ENCODE peak calls at places on chromosomes 3 and 15, in six cellular contexts. One of them, this sample, is unnamed.

GRCh38 chr3:196962930-196963259 is 5.7 kb downstream of the PIGZ start:
- DNase-seq in H1: no peak
- DNase-seq in GM12891: no peak
- DNase-seq in SK-N-SH: no peak
- DNase-seq in HepG2: no peak
- DNase-seq in K562: no peak
- DNase-seq in this sample: no peak

GRCh38 chr3:78337801-78338211 is 1297.9 kb downstream of the ROBO2 start:
- DNase-seq in H1: no peak
- DNase-seq in GM12891: no peak
- DNase-seq in SK-N-SH: no peak
- DNase-seq in HepG2: no peak
- DNase-seq in K562: no peak
- DNase-seq in this sample: no peak

GRCh38 chr3:127064391-127065137 is 81.6 kb downstream of the PLXNA1 start:
- DNase-seq in H1: no peak
- DNase-seq in GM12891: no peak
- DNase-seq in SK-N-SH: no peak
- DNase-seq in HepG2: no peak
- DNase-seq in K562: no peak
- DNase-seq in this sample: no peak

GRCh38 chr15:98799461-98799971 is 151.2 kb downstream of the IGF1R start:
- DNase-seq in H1: no peak
- DNase-seq in GM12891: no peak
- DNase-seq in SK-N-SH: no peak
- DNase-seq in HepG2: peak; percentile 52
- DNase-seq in K562: no peak
- DNase-seq in this sample: no peak

GRCh38 chr3:52978109-52978754 is 67.6 kb downstream of the SFMBT1 start:
- DNase-seq in H1: no peak
- DNase-seq in GM12891: no peak
- DNase-seq in SK-N-SH: no peak
- DNase-seq in HepG2: no peak
- DNase-seq in K562: no peak
- DNase-seq in this sample: no peak

GRCh38 chr3:44048196-44048924 is 193.3 kb upstream of the TOPAZ1 start:
- DNase-seq in H1: no peak
- DNase-seq in GM12891: no peak
- DNase-seq in SK-N-SH: no peak
- DNase-seq in HepG2: no peak
- DNase-seq in K562: no peak
- DNase-seq in this sample: no peak

GRCh38 chr15:36558921-36559320 is 20.5 kb upstream of the CDIN1 start:
- DNase-seq in H1: no peak
- DNase-seq in GM12891: no peak
- DNase-seq in SK-N-SH: no peak
- DNase-seq in HepG2: no peak
- DNase-seq in K562: no peak
- DNase-seq in this sample: no peak

GRCh38 chr3:120642368-120642948 is 39.6 kb downstream of the HGD start:
- DNase-seq in H1: no peak
- DNase-seq in GM12891: no peak
- DNase-seq in SK-N-SH: no peak
- DNase-seq in HepG2: no peak
- DNase-seq in K562: peak; percentile 70
- DNase-seq in this sample: no peak

GRCh38 chr3:114155370-114155821 is 23.5 kb downstream of the DRD3 start:
- DNase-seq in H1: peak; percentile 74
- DNase-seq in GM12891: no peak
- DNase-seq in SK-N-SH: peak; percentile 17
- DNase-seq in HepG2: peak; percentile 21
- DNase-seq in K562: peak; percentile 30
- DNase-seq in this sample: no peak

GRCh38 chr15:50181206-50181982 is 602 bp upstream of the SLC27A2 start:
- DNase-seq in H1: peak; percentile 48
- DNase-seq in GM12891: no peak
- DNase-seq in SK-N-SH: peak; percentile 17
- DNase-seq in HepG2: no peak
- DNase-seq in K562: no peak
- DNase-seq in this sample: no peak

GRCh38 chr15:39426552-39427532 is 154.0 kb upstream of the THBS1 start:
- DNase-seq in H1: no peak
- DNase-seq in GM12891: peak; percentile 30
- DNase-seq in SK-N-SH: peak; percentile 41
- DNase-seq in HepG2: no peak
- DNase-seq in K562: peak; percentile 31
- DNase-seq in this sample: peak; percentile 34

GRCh38 chr3:197749601-197750395 is at the start of gene FYTTD1:
- DNase-seq in H1: peak; percentile 80
- DNase-seq in GM12891: peak; percentile 81
- DNase-seq in SK-N-SH: peak; percentile 96
- DNase-seq in HepG2: peak; percentile 50
- DNase-seq in K562: peak; percentile 94
- DNase-seq in this sample: peak; percentile 76

GRCh38 chr3:107992976-107993684 is 97.7 kb downstream of the CD47 start:
- DNase-seq in H1: no peak
- DNase-seq in GM12891: no peak
- DNase-seq in SK-N-SH: no peak
- DNase-seq in HepG2: no peak
- DNase-seq in K562: no peak
- DNase-seq in this sample: no peak

GRCh38 chr15:25176991-25177954 is 222.5 kb downstream of the SNRPN start:
- DNase-seq in H1: peak; percentile 26
- DNase-seq in GM12891: peak; percentile 11
- DNase-seq in SK-N-SH: peak; percentile 3
- DNase-seq in HepG2: no peak
- DNase-seq in K562: no peak
- DNase-seq in this sample: peak; percentile 16

GRCh38 chr3:47716656-47717055 is 65.0 kb downstream of the SMARCC1 start:
- DNase-seq in H1: no peak
- DNase-seq in GM12891: no peak
- DNase-seq in SK-N-SH: no peak
- DNase-seq in HepG2: no peak
- DNase-seq in K562: no peak
- DNase-seq in this sample: no peak

GRCh38 chr3:132598181-132598580 is 1.1 kb downstream of the ACKR4 start:
- DNase-seq in H1: no peak
- DNase-seq in GM12891: no peak
- DNase-seq in SK-N-SH: no peak
- DNase-seq in HepG2: no peak
- DNase-seq in K562: no peak
- DNase-seq in this sample: no peak

GRCh38 chr3:42819351-42819965 is 10.2 kb downstream of the ACKR2 start:
- DNase-seq in H1: peak; percentile 55
- DNase-seq in GM12891: no peak
- DNase-seq in SK-N-SH: peak; percentile 54
- DNase-seq in HepG2: peak; percentile 78
- DNase-seq in K562: no peak
- DNase-seq in this sample: no peak

GRCh38 chr3:34973586-34973985 is 665.7 kb upstream of the ARPP21 start:
- DNase-seq in H1: no peak
- DNase-seq in GM12891: no peak
- DNase-seq in SK-N-SH: no peak
- DNase-seq in HepG2: no peak
- DNase-seq in K562: no peak
- DNase-seq in this sample: no peak

GRCh38 chr3:143855183-143855582 is 6.9 kb upstream of the SLC9A9 start:
- DNase-seq in H1: no peak
- DNase-seq in GM12891: no peak
- DNase-seq in SK-N-SH: no peak
- DNase-seq in HepG2: no peak
- DNase-seq in K562: no peak
- DNase-seq in this sample: no peak

GRCh38 chr3:157231071-157231470 is 71.1 kb upstream of the CCNL1 start:
- DNase-seq in H1: no peak
- DNase-seq in GM12891: no peak
- DNase-seq in SK-N-SH: no peak
- DNase-seq in HepG2: no peak
- DNase-seq in K562: no peak
- DNase-seq in this sample: no peak

GRCh38 chr3:111856501-111856900 is 2.6 kb upstream of the PHLDB2 start:
- DNase-seq in H1: no peak
- DNase-seq in GM12891: no peak
- DNase-seq in SK-N-SH: no peak
- DNase-seq in HepG2: no peak
- DNase-seq in K562: no peak
- DNase-seq in this sample: no peak

GRCh38 chr3:152256829-152257228 is 11.9 kb upstream of the MBNL1 start:
- DNase-seq in H1: no peak
- DNase-seq in GM12891: no peak
- DNase-seq in SK-N-SH: no peak
- DNase-seq in HepG2: no peak
- DNase-seq in K562: no peak
- DNase-seq in this sample: no peak

GRCh38 chr3:152259480-152259879 is 9.2 kb upstream of the MBNL1 start:
- DNase-seq in H1: no peak
- DNase-seq in GM12891: no peak
- DNase-seq in SK-N-SH: no peak
- DNase-seq in HepG2: no peak
- DNase-seq in K562: no peak
- DNase-seq in this sample: no peak

GRCh38 chr3:152257246-152258074 is 11.3 kb upstream of the MBNL1 start:
- DNase-seq in H1: no peak
- DNase-seq in GM12891: no peak
- DNase-seq in SK-N-SH: no peak
- DNase-seq in HepG2: no peak
- DNase-seq in K562: no peak
- DNase-seq in this sample: no peak

GRCh38 chr3:152260026-152260425 is 8.7 kb upstream of the MBNL1 start:
- DNase-seq in H1: no peak
- DNase-seq in GM12891: no peak
- DNase-seq in SK-N-SH: no peak
- DNase-seq in HepG2: peak; percentile 45
- DNase-seq in K562: no peak
- DNase-seq in this sample: no peak

GRCh38 chr3:152258448-152259302 is 10.1 kb upstream of the MBNL1 start:
- DNase-seq in H1: no peak
- DNase-seq in GM12891: no peak
- DNase-seq in SK-N-SH: no peak
- DNase-seq in HepG2: peak; percentile 94
- DNase-seq in K562: no peak
- DNase-seq in this sample: no peak
- TF ChIP-seq POLR2AphosphoS5 in H1: no peak
- TF ChIP-seq POLR2AphosphoS5 in GM12891: no peak
- TF ChIP-seq POLR2AphosphoS5 in SK-N-SH: no peak
- TF ChIP-seq POLR2AphosphoS5 in HepG2: no peak
- TF ChIP-seq POLR2AphosphoS5 in K562: no peak
- TF ChIP-seq POLR2AphosphoS5 in this sample: no peak

DNA sequence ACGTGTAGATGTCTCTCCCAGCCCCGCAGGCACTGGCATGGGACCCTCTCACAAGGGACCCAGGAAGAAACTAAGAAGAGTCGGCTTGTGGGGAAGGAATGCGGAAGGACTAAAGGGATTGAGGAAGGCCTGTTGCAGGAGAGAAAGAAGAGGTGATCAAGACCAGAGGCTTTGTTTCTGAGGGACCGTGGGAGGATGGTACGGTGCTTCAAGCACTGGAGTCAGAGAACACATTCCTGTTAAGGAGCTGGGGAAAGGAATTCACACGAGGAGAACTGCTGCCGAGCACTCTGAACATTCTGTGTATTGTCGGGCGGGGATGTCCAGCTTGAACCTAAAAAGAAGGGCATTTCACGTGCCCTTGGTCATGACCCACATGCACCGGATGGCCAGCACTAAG is 91.4 kb downstream of the TAMM41 start:
- DNase-seq in H1: no peak
- DNase-seq in GM12891: no peak
- DNase-seq in SK-N-SH: no peak
- DNase-seq in HepG2: no peak
- DNase-seq in K562: no peak
- DNase-seq in this sample: no peak
- TF ChIP-seq TAF1 in H1: no peak
- TF ChIP-seq TAF1 in GM12891: no peak
- TF ChIP-seq TAF1 in SK-N-SH: no peak
- TF ChIP-seq TAF1 in HepG2: no peak
- TF ChIP-seq TAF1 in K562: no peak
- TF ChIP-seq TAF1 in this sample: no peak

GRCh38 chr3:69446402-69447072 is 60.6 kb upstream of the FRMD4B start:
- DNase-seq in H1: no peak
- DNase-seq in GM12891: no peak
- DNase-seq in SK-N-SH: no peak
- DNase-seq in HepG2: no peak
- DNase-seq in K562: no peak
- DNase-seq in this sample: no peak

GRCh38 chr3:69454204-69454787 is 68.4 kb upstream of the FRMD4B start:
- DNase-seq in H1: no peak
- DNase-seq in GM12891: no peak
- DNase-seq in SK-N-SH: no peak
- DNase-seq in HepG2: no peak
- DNase-seq in K562: no peak
- DNase-seq in this sample: no peak

GRCh38 chr3:69452295-69452694 is 66.4 kb upstream of the FRMD4B start:
- DNase-seq in H1: no peak
- DNase-seq in GM12891: no peak
- DNase-seq in SK-N-SH: no peak
- DNase-seq in HepG2: no peak
- DNase-seq in K562: no peak
- DNase-seq in this sample: no peak

DNA sequence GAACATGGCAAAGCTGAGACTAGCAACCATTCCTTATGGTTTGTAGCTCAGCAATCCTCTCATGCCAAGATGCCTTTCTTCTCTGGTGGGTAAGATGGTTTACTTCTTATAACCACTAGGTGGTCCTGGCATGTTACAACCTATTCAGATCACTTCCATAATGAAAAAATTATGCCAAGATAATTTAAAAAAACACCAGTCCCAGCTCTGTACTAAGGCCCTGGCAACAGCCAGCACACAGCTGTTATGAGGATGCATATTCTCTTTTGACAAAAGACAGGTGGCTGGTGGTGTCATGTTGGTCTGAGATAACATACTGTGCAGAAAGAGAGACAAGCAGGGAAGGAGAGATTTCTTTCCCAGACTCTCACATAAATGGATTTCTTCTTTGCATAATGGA is 65.7 kb upstream of the FRMD4B start:
- DNase-seq in H1: no peak
- DNase-seq in GM12891: no peak
- DNase-seq in SK-N-SH: peak; percentile 78
- DNase-seq in HepG2: no peak
- DNase-seq in K562: no peak
- DNase-seq in this sample: no peak
- TF ChIP-seq POLR2AphosphoS5 in H1: no peak
- TF ChIP-seq POLR2AphosphoS5 in GM12891: no peak
- TF ChIP-seq POLR2AphosphoS5 in SK-N-SH: peak; percentile 35
- TF ChIP-seq POLR2AphosphoS5 in HepG2: no peak
- TF ChIP-seq POLR2AphosphoS5 in K562: no peak
- TF ChIP-seq POLR2AphosphoS5 in this sample: no peak

GRCh38 chr3:67083277-67083676 is 85.2 kb downstream of the KBTBD8 start:
- DNase-seq in H1: no peak
- DNase-seq in GM12891: no peak
- DNase-seq in SK-N-SH: no peak
- DNase-seq in HepG2: no peak
- DNase-seq in K562: no peak
- DNase-seq in this sample: no peak
- TF ChIP-seq TAF1 in H1: no peak
- TF ChIP-seq TAF1 in GM12891: no peak
- TF ChIP-seq TAF1 in SK-N-SH: no peak
- TF ChIP-seq TAF1 in HepG2: no peak
- TF ChIP-seq TAF1 in K562: no peak
- TF ChIP-seq TAF1 in this sample: no peak

This sample was measured in GM12892.